ENCODE peak calls at places on chromosomes 13 and 19, in seven cellular contexts. Q is upper lobe of right lung, O is heart right ventricle, R is pancreas, E is thyroid gland, B is esophagus squamous epithelium, T is heart left ventricle. I is an unnamed sample.
A peak's percentile ranks its signal among the peaks of the same experiment; 100 is the strongest.

GRCh38 chr13:111907341-111907880 is 159.5 kb upstream of the SOX1 start:
- DNase-seq in T (no peak), B (no peak), E (no peak), O (no peak), R (no peak), Q (no peak), I (no peak)

GRCh38 chr13:45833663-45834062 is 17.9 kb downstream of the SIAH3 start:
- DNase-seq in R (no peak), T (peak; percentile 53), B (no peak), E (peak; percentile 65), O (peak; percentile 43), Q (no peak), I (no peak)

GRCh38 chr13:95659500-95659899 is 15.0 kb upstream of the DZIP1 start:
- DNase-seq in B (no peak), R (no peak), T (no peak), E (no peak), O (no peak), Q (no peak), I (no peak)

GRCh38 chr19:39497850-39498261 is 891 bp upstream of the DLL3 start:
- DNase-seq in R (no peak), Q (no peak), B (no peak), O (peak; percentile 49), T (no peak), E (peak; percentile 40), I (no peak)

GRCh38 chr19:8569066-8569761 is 8.0 kb downstream of the MYO1F start:
- DNase-seq in B (no peak), T (no peak), R (no peak), E (peak; percentile 11), Q (no peak), O (no peak), I (peak; percentile 79)

GRCh38 chr13:57630661-57631606 is 610 bp upstream of the PCDH17 start:
- DNase-seq in E (peak; percentile 3), O (no peak), Q (peak; percentile 41), B (no peak), T (peak; percentile 14), R (peak; percentile 26), I (no peak)

GRCh38 chr13:113647351-113648217 is 10.4 kb downstream of the ATP4B start:
- DNase-seq in O (peak; percentile 90), E (peak; percentile 98), Q (peak; percentile 96), B (peak; percentile 12), T (peak; percentile 87), R (peak; percentile 99), I (no peak)

GRCh38 chr13:40692946-40693345 is 26.5 kb upstream of the FOXO1 start:
- DNase-seq in T (no peak), E (no peak), O (no peak), B (no peak), R (no peak), Q (no peak), I (no peak)

GRCh38 chr13:86725105-86725504 is 925.9 kb upstream of the SLITRK6 start:
- DNase-seq in R (no peak), B (no peak), O (no peak), Q (no peak), E (no peak), T (no peak), I (no peak)

GRCh38 chr19:38168632-38169031 is 55.4 kb downstream of the DPF1 start:
- DNase-seq in Q (no peak), B (no peak), O (no peak), E (no peak), T (no peak), R (no peak), I (no peak)

GRCh38 chr19:48630289-48631036 is 6.7 kb downstream of the DBP start:
- DNase-seq in Q (peak; percentile 78), E (peak; percentile 42), O (peak; percentile 88), T (peak; percentile 85), B (no peak), R (peak; percentile 76), I (no peak)

GRCh38 chr13:93066187-93066586 is 160.4 kb upstream of the GPC6 start:
- DNase-seq in Q (no peak), B (no peak), R (no peak), T (no peak), O (no peak), E (no peak), I (no peak)

GRCh38 chr13:80824231-80824630 is 483.3 kb upstream of the SPRY2 start:
- DNase-seq in O (no peak), Q (no peak), B (no peak), R (no peak), T (no peak), E (no peak), I (no peak)

GRCh38 chr19:52297601-52298358 is 811 bp downstream of the ZNF480 start:
- DNase-seq in O (no peak), T (no peak), B (no peak), R (no peak), E (no peak), Q (no peak), I (no peak)

GRCh38 chr13:101751488-101751887 is 299.0 kb downstream of the ITGBL1 start:
- DNase-seq in E (no peak), R (no peak), Q (no peak), O (no peak), B (no peak), T (no peak), I (peak; percentile 11)

GRCh38 chr19:49349567-49349966 is 12.6 kb downstream of the TEAD2 start:
- DNase-seq in T (no peak), E (no peak), O (no peak), Q (no peak), B (no peak), R (peak; percentile 1), I (no peak)

GRCh38 chr19:19477705-19478383 is 37.5 kb downstream of the TSSK6 start:
- DNase-seq in E (no peak), R (peak; percentile 31), Q (peak; percentile 76), O (no peak), B (no peak), T (no peak), I (no peak)

GRCh38 chr19:19480688-19481087 is 34.7 kb downstream of the TSSK6 start:
- DNase-seq in R (peak; percentile 15), B (no peak), E (no peak), Q (no peak), O (no peak), T (no peak), I (no peak)

GRCh38 chr19:19471682-19472081 is 43.7 kb downstream of the TSSK6 start:
- DNase-seq in O (no peak), E (no peak), Q (no peak), T (no peak), R (peak; percentile 13), B (no peak), I (no peak)

GRCh38 chr19:19474950-19475781 is 40.2 kb downstream of the TSSK6 start:
- DNase-seq in B (no peak), Q (no peak), O (no peak), E (no peak), R (peak; percentile 47), T (no peak), I (no peak)

GRCh38 chr19:19475845-19476828 is 39.2 kb downstream of the TSSK6 start:
- DNase-seq in T (no peak), R (peak; percentile 35), B (no peak), E (peak; percentile 28), Q (no peak), O (no peak), I (no peak)
- TF ChIP-seq CTCF in T (peak; percentile 26), R (no peak), B (no peak), E (no peak), Q (peak; percentile 36), O (no peak), I (peak; percentile 59)

DNA sequence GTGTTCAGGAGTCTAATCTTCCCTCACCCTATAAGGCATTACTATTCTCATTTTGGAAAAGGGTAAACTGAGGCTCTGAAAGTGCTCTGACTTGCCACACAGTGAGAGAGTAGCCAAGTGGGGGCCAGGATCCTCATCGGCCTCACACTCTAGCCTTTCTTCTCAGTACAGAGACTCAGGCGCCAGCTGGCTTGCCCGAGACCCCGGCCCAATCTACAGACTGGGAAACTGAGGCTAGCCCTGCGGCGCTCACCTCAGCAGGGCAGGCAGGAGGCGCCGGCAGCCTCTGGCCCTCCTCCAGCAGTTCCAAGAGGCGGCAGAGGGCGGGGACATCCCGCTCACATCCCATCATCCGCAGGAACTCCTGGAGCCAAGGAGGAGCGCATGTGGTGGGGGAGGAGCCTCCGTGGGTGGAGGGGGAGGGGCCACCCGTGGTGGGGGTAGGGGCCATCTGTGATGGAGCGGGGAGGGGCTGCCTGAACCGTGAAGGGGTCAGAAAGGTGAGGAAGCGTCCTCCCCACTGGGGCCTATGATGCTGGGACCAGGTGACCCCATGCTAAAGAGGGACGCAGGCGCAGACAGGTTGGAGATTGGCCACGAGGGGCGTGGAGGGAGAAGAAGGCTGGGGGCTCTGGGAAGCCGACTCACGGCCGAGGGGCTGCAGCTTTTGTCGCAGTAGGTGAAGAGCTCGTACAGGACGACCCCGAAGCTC is 8.7 kb upstream of the INSL3 start:
- DNase-seq in B (no peak), R (no peak), E (no peak), O (no peak), T (no peak), Q (no peak), I (no peak)
- H3K4me3 ChIP-seq in B (peak overlapping the region; percentile 20), R (peak overlapping the region; percentile 17), E (no peak overlapping the region), O (no peak overlapping the region), T (no peak overlapping the region), Q (no peak overlapping the region), I (peak overlapping the region; percentile 3)

DNA sequence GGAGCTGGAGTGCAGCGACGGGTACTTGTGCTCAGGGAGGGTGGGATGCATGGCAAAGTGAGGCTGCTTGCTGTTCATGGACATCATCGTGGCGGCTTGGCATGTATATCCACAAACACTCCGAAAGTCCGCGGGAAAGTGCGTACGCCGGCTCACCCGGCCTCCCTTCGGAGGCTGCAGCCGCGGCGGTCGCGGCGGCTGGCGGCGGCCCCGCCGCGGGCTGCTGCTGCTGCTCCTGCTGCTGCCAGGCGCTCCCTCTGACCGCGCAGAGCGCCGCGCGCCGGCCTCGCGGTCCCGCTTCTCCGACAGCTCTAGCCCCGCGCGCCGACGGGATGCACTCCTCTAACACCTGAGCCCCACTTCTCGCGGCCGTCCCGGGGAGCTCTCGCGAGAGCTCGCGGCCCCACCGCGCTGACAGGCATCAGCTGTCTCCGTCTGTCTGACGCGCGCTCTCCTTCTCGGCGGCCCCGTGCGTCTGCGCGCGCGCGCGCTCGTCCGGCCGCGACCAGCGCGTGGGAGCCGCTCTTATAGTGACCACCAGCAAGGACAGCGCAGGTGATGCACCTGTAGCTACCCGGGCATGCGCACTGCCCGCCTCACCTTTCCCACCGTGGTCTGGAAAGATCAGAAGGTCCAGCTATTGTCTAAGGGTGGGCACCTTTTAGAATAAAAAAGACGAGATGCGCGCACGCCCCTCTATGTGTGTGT is at the start of gene POU4F1:
- DNase-seq in E (peak; percentile 32), R (peak; percentile 74), Q (no peak), O (peak; percentile 33), B (no peak), T (no peak), I (no peak)
- H3K27me3 ChIP-seq in E (peaks cover 77% of the 10 kb centered on the region), R (no peaks in the 10 kb centered on the region), Q (peaks cover 91% of the 10 kb centered on the region), O (peaks cover 95% of the 10 kb centered on the region), B (peaks cover 23% of the 10 kb centered on the region), T (peaks cover 94% of the 10 kb centered on the region), I (peaks cover 73% of the 10 kb centered on the region)

GRCh38 chr19:11792942-11793341 is 5.4 kb upstream of the ZNF491 start:
- DNase-seq in E (no peak), R (no peak), O (no peak), B (no peak), Q (no peak), T (no peak), I (no peak)

GRCh38 chr19:11797491-11797890 is 832 bp upstream of the ZNF491 start:
- DNase-seq in T (peak; percentile 87), R (peak; percentile 97), Q (peak; percentile 88), B (no peak), O (peak; percentile 83), E (peak; percentile 94), I (peak; percentile 33)

GRCh38 chr19:11798391-11799296 is at the start of gene ZNF491:
- DNase-seq in E (peak; percentile 97), O (peak; percentile 92), T (peak; percentile 93), B (peak; percentile 26), R (peak; percentile 97), Q (peak; percentile 96), I (peak; percentile 49)
- TF ChIP-seq CTCF in E (no peak), O (peak; percentile 17), T (peak; percentile 46), B (no peak), R (no peak), Q (peak; percentile 34), I (peak; percentile 19)

GRCh38 chr19:46134527-46134926 is 10.0 kb upstream of the IGFL3 start:
- DNase-seq in O (no peak), R (no peak), E (no peak), T (no peak), Q (no peak), B (no peak), I (no peak)
- H3K4me3 ChIP-seq in O (no peak overlapping the region), R (no peak overlapping the region), E (no peak overlapping the region), T (no peak overlapping the region), Q (no peak overlapping the region), B (no peak overlapping the region), I (no peak overlapping the region)

I was measured in BJ.